ENCODE peak calls at places on chromosome 1, in five cellular contexts. W is Panc1, Z is body of pancreas, S is BE2C, C is brain microvascular endothelial cell. A is an unnamed sample. For H3K36me3, the result is how much of the 10 kb centered on the place peaks cover.

GRCh38 chr1:201385299-201385891 is 7.9 kb upstream of the TNNT2 start:
- DNase-seq in W (no peak), Z (peak), S (peak), C (peak), A (peak)

GRCh38 chr1:230127105-230128054 is 60.3 kb downstream of the GALNT2 start:
- DNase-seq in W (no peak), Z (no peak), S (no peak), C (no peak), A (peak)

GRCh38 chr1:167599839-167600581 is 30.0 kb upstream of the RCSD1 start:
- DNase-seq in W (peak), Z (peak), S (peak), C (peak), A (no peak)

GRCh38 chr1:234885601-234886000 is 243.0 kb downstream of the TOMM20 start:
- DNase-seq in W (no peak), Z (no peak), S (no peak), C (no peak), A (no peak)

GRCh38 chr1:99472893-99473292 is 173.0 kb upstream of the PALMD start:
- DNase-seq in W (no peak), Z (no peak), S (no peak), C (no peak), A (no peak)

GRCh38 chr1:19260211-19261138 is 8.9 kb downstream of the MRTO4 start:
- DNase-seq in W (no peak), Z (peak), S (no peak), C (peak), A (no peak)

GRCh38 chr1:67969446-67969845 is 81.0 kb downstream of the DIRAS3 start:
- DNase-seq in W (no peak), Z (no peak), S (no peak), C (no peak), A (no peak)

GRCh38 chr1:172402878-172403573 is 17.5 kb upstream of the C1orf105 start:
- DNase-seq in W (no peak), Z (peak), S (no peak), C (no peak), A (no peak)

GRCh38 chr1:169844941-169845608 is 48.6 kb downstream of the SCYL3 start:
- DNase-seq in W (no peak), Z (no peak), S (no peak), C (no peak), A (no peak)

GRCh38 chr1:223231581-223231980 is 88.5 kb upstream of the TLR5 start:
- DNase-seq in W (no peak), Z (no peak), S (no peak), C (no peak), A (no peak)

GRCh38 chr1:111476761-111477309 is 3.1 kb downstream of the C1orf162 start:
- DNase-seq in W (no peak), Z (no peak), S (no peak), C (no peak), A (no peak)

GRCh38 chr1:196690582-196690981 is 38.7 kb downstream of the CFH start:
- DNase-seq in W (no peak), Z (no peak), S (peak), C (no peak), A (no peak)

GRCh38 chr1:234893725-234894630 is 234.7 kb downstream of the TOMM20 start:
- DNase-seq in W (no peak), Z (peak), S (no peak), C (peak), A (no peak)

GRCh38 chr1:31626451-31627202 is 9.1 kb downstream of the HCRTR1 start:
- DNase-seq in W (no peak), Z (no peak), S (peak), C (no peak), A (no peak)

GRCh38 chr1:151545542-151545941 is 5.4 kb downstream of the TUFT1 start:
- DNase-seq in W (no peak), Z (no peak), S (no peak), C (no peak), A (no peak)

GRCh38 chr1:154796303-154796892 is 73.7 kb downstream of the KCNN3 start:
- DNase-seq in W (no peak), Z (no peak), S (no peak), C (no peak), A (no peak)

GRCh38 chr1:223350361-223350908 is 13.5 kb downstream of the SUSD4 start:
- DNase-seq in W (no peak), Z (no peak), S (no peak), C (no peak), A (no peak)

GRCh38 chr1:31376374-31377134 is 3.7 kb upstream of the FABP3 start:
- DNase-seq in W (no peak), Z (no peak), S (peak), C (peak), A (peak)

GRCh38 chr1:117612517-117613248 is 6.8 kb downstream of the TENT5C start:
- DNase-seq in W (no peak), Z (no peak), S (no peak), C (peak), A (peak)

GRCh38 chr1:44649788-44650158 is 24.5 kb downstream of the TMEM53 start:
- DNase-seq in W (no peak), Z (no peak), S (no peak), C (no peak), A (no peak)

GRCh38 chr1:44650159-44650831 is 24.0 kb downstream of the TMEM53 start:
- DNase-seq in W (no peak), Z (no peak), S (no peak), C (no peak), A (peak)

GRCh38 chr1:44646711-44647110 is 27.6 kb downstream of the TMEM53 start:
- DNase-seq in W (no peak), Z (no peak), S (no peak), C (no peak), A (no peak)

GRCh38 chr1:44647896-44648295 is 26.4 kb downstream of the TMEM53 start:
- DNase-seq in W (no peak), Z (no peak), S (no peak), C (no peak), A (no peak)

GRCh38 chr1:44648514-44649250 is 25.6 kb downstream of the TMEM53 start:
- DNase-seq in W (no peak), Z (no peak), S (no peak), C (no peak), A (no peak)
- H3K36me3 ChIP-seq in W (under half), Z (under half), S (under half), C (under half), A (half or more)

GRCh38 chr1:64953241-64953640 is 13.1 kb downstream of the JAK1 start:
- DNase-seq in W (no peak), Z (no peak), S (no peak), C (no peak), A (no peak)

GRCh38 chr1:64956733-64957441 is 9.5 kb downstream of the JAK1 start:
- DNase-seq in W (no peak), Z (no peak), S (no peak), C (no peak), A (no peak)

GRCh38 chr1:64955093-64956066 is 11.0 kb downstream of the JAK1 start:
- DNase-seq in W (no peak), Z (peak), S (no peak), C (no peak), A (peak)

GRCh38 chr1:64959973-64960372 is 6.4 kb downstream of the JAK1 start:
- DNase-seq in W (no peak), Z (no peak), S (no peak), C (no peak), A (no peak)

GRCh38 chr1:64956241-64956640 is 10.1 kb downstream of the JAK1 start:
- DNase-seq in W (no peak), Z (no peak), S (no peak), C (peak), A (no peak)
- H3K4me3 ChIP-seq in W (no peak), Z (no peak), S (no peak), C (no peak), A (no peak)

DNA sequence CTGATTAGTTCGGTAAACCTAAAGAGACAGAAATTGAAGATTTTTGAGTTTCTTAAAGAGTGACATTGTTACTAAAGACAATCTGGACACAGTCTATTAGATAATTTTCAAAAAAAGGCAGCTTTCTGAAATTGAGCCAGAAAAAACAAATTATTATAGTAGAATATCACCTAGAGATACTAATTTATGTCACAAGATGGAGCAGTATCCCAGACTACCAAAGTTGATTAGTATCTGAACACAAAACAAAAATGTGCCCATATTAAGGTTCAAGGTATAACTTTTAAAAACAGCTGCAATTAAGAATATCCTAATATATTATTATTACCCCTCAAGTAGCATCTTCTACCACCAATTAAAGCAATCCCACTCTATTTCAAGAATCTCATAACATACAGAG is 40.5 kb upstream of the SYT2 start:
- DNase-seq in W (no peak), Z (no peak), S (no peak), C (no peak), A (no peak)
- H3K36me3 ChIP-seq in W (half or more), Z (under half), S (under half), C (half or more), A (half or more)

DNA sequence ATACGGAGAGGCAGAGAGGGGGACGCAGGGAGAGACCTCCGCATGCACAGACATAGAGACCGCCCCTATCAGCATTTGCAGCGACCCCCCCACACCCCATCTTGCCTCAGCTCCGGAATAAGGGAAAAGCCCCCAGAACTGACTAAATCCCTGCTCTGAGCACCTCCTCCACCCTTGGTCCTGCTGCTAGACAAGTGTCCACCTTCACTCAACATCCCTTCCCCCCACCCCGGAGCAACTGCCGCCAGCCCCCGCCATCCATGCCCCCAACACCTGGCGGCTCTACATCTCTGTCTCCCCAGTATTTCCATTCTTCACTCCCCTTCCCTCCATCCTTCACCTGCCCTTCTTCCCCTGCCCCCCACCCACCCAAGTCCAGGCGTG is 725 bp downstream of the SV2A start:
- DNase-seq in W (no peak), Z (peak), S (no peak), C (no peak), A (no peak)
- H3K4me3 ChIP-seq in W (peak), Z (no peak), S (peak), C (peak), A (peak)

GRCh38 chr1:32830092-32830852 is 12.8 kb downstream of the S100PBP start:
- DNase-seq in W (no peak), Z (no peak), S (no peak), C (no peak), A (no peak)
- H3K36me3 ChIP-seq in W (half or more), Z (under half), S (under half), C (under half), A (half or more)

DNA sequence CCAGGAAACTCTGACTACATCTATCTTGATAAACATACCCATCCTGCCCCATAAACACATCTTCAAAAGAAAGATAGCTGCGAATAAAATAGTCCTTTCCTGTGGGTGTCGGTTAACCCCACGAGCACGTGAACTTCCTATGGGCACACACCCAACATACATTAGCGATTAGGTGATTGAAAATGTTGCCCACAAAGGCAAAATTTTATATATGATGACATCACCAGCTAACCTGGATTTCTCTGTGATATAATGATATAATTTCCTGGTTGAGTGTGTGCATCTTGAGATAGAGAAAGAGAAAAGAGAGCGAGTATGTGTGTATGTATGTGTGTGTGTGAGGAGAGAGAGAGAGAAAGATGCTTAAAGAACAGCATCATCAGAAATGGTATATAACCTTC is 296.1 kb downstream of the PTPRC start:
- DNase-seq in W (no peak), Z (no peak), S (no peak), C (peak), A (no peak)
- H3K4me3 ChIP-seq in W (peak), Z (no peak), S (peak), C (peak), A (peak)